ENCODE peak calls at places on chromosome 12, in five cellular contexts. D is fibroblast of the aortic adventitia, W is upper lobe of left lung, V is neural crest cell, E is pancreas. H is an unnamed sample.

GRCh38 chr12:6866163-6866919 is 990 bp upstream of the TPI1 start:
- DNase-seq in D (no peak), W (no peak), V (no peak), E (no peak), H (no peak)

GRCh38 chr12:11658796-11659195 is 9.3 kb downstream of the ETV6 start:
- DNase-seq in D (peak), W (no peak), V (no peak), E (no peak), H (no peak)

GRCh38 chr12:104863549-104863948 is 94.5 kb downstream of the SLC41A2 start:
- DNase-seq in D (peak), W (no peak), V (no peak), E (no peak), H (no peak)

GRCh38 chr12:84950971-84951546 is 38.5 kb upstream of the SLC6A15 start:
- DNase-seq in D (no peak), W (no peak), V (no peak), E (no peak), H (no peak)

GRCh38 chr12:130838284-130838950 is 633 bp downstream of the STX2 start:
- DNase-seq in D (no peak), W (peak), V (peak), E (peak), H (no peak)

GRCh38 chr12:131615316-131616053 is 95.4 kb upstream of the SFSWAP start:
- DNase-seq in D (no peak), W (no peak), V (no peak), E (no peak), H (no peak)

GRCh38 chr12:55933158-55933798 is 2.3 kb downstream of the DGKA start:
- DNase-seq in D (peak), W (peak), V (no peak), E (no peak), H (peak)

GRCh38 chr12:49888461-49889151 is 15.1 kb downstream of the FAIM2 start:
- DNase-seq in D (no peak), W (no peak), V (no peak), E (peak), H (no peak)

GRCh38 chr12:22105542-22105941 is 59.5 kb downstream of the CMAS start:
- DNase-seq in D (no peak), W (no peak), V (no peak), E (no peak), H (no peak)

GRCh38 chr12:105393586-105393985 is 63.1 kb downstream of the C12orf75 start:
- DNase-seq in D (peak), W (no peak), V (no peak), E (no peak), H (no peak)

GRCh38 chr12:87813476-87814234 is 215.5 kb downstream of the C12orf50 start:
- DNase-seq in D (peak), W (no peak), V (no peak), E (no peak), H (no peak)

GRCh38 chr12:96177013-96177412 is 17.2 kb upstream of the ELK3 start:
- DNase-seq in D (peak), W (peak), V (no peak), E (no peak), H (peak)

GRCh38 chr12:111413442-111414086 is 7.8 kb downstream of the SH2B3 start:
- DNase-seq in D (peak), W (no peak), V (no peak), E (no peak), H (no peak)

GRCh38 chr12:115794659-115795081 is 482.8 kb downstream of the MED13L start:
- DNase-seq in D (no peak), W (no peak), V (no peak), E (no peak), H (no peak)

GRCh38 chr12:4119157-4119761 is 154.3 kb upstream of the CCND2 start:
- DNase-seq in D (no peak), W (no peak), V (no peak), E (no peak), H (no peak)

GRCh38 chr12:103680591-103681065 is 93.6 kb downstream of the STAB2 start:
- DNase-seq in D (peak), W (no peak), V (no peak), E (no peak), H (no peak)

GRCh38 chr12:47281667-47282171 is 202.0 kb upstream of the AMIGO2 start:
- DNase-seq in D (peak), W (no peak), V (no peak), E (no peak), H (no peak)

GRCh38 chr12:77087427-77087826 is 22.1 kb upstream of the E2F7 start:
- DNase-seq in D (peak), W (no peak), V (no peak), E (no peak), H (no peak)

GRCh38 chr12:68259318-68259940 is 6.0 kb upstream of the IL22 start:
- DNase-seq in D (peak), W (no peak), V (no peak), E (no peak), H (no peak)

GRCh38 chr12:56884421-56884820 is 49.8 kb downstream of the SDR9C7 start:
- DNase-seq in D (peak), W (no peak), V (no peak), E (no peak), H (no peak)

GRCh38 chr12:69578283-69578682 is 7.0 kb upstream of the CCT2 start:
- DNase-seq in D (no peak), W (no peak), V (no peak), E (no peak), H (no peak)

GRCh38 chr12:129184066-129184695 is 330.9 kb downstream of the GLT1D1 start:
- DNase-seq in D (no peak), W (no peak), V (no peak), E (no peak), H (no peak)

GRCh38 chr12:49763006-49763591 is 21.7 kb downstream of the TMBIM6 start:
- DNase-seq in D (peak), W (peak), V (peak), E (peak), H (peak)

GRCh38 chr12:53051058-53051880 is 1.4 kb downstream of the TNS2 start:
- DNase-seq in D (no peak), W (peak), V (no peak), E (peak), H (no peak)

GRCh38 chr12:92199846-92200576 is 54.4 kb upstream of the BTG1 start:
- DNase-seq in D (peak), W (no peak), V (no peak), E (no peak), H (no peak)

GRCh38 chr12:108198043-108198442 is 69.0 kb downstream of the WSCD2 start:
- DNase-seq in D (no peak), W (no peak), V (no peak), E (no peak), H (no peak)

GRCh38 chr12:113059071-113059595 is 2.6 kb downstream of the DTX1 start:
- DNase-seq in D (no peak), W (no peak), V (no peak), E (no peak), H (no peak)

GRCh38 chr12:49296836-49297694 is 2.1 kb downstream of the PRPH start:
- DNase-seq in D (no peak), W (peak), V (no peak), E (peak), H (no peak)

GRCh38 chr12:30795660-30796507 is 41.1 kb upstream of the CAPRIN2 start:
- DNase-seq in D (peak), W (peak), V (peak), E (peak), H (peak)

GRCh38 chr12:117143008-117143532 is 43.9 kb upstream of the TESC start:
- DNase-seq in D (no peak), W (peak), V (no peak), E (no peak), H (no peak)

GRCh38 chr12:85676816-85677749 is 159.1 kb downstream of the RASSF9 start:
- DNase-seq in D (no peak), W (no peak), V (no peak), E (no peak), H (no peak)

GRCh38 chr12:26034371-26035142 is 76.1 kb downstream of the RASSF8 start:
- DNase-seq in D (peak), W (no peak), V (no peak), E (no peak), H (no peak)

GRCh38 chr12:80596509-80596908 is 110.9 kb upstream of the MYF6 start:
- DNase-seq in D (no peak), W (no peak), V (no peak), E (no peak), H (no peak)

GRCh38 chr12:80593766-80594165 is 113.7 kb upstream of the MYF6 start:
- DNase-seq in D (peak), W (no peak), V (no peak), E (no peak), H (no peak)

GRCh38 chr12:80602455-80602854 is 105.0 kb upstream of the MYF6 start:
- DNase-seq in D (no peak), W (no peak), V (no peak), E (no peak), H (no peak)

DNA sequence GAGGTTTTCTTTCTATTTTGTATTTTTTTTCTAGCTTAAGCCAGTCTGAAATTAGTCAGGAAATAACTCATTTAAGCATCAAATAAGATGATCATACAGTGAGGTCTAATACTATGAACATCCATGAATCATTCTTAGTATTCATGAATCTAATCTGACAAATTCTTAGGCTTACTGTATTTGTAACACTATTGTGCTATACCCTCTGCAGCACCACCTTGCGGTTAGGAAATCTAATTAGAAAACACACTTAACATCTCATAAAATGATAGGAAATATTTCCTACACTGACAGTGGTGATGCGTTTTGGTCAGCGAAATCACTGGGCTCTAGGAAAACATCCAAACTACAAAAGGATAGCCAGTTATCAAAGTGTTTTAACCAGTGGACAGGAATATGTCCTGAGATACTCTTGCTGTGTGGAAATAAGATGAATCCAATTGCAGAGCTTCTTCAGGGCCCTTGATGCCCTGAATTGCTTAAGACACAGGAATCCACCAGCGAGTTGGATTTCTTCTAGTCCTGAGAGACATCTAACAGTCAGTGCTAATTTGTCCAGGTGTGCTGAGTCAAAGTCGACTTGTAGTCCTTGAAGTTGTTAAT is 109.3 kb upstream of the MYF6 start:
- DNase-seq in D (peak), W (no peak), V (no peak), E (no peak), H (no peak)
- TF ChIP-seq CTCF in D (peak), W (no peak), V (peak), E (no peak), H (no peak)

DNA sequence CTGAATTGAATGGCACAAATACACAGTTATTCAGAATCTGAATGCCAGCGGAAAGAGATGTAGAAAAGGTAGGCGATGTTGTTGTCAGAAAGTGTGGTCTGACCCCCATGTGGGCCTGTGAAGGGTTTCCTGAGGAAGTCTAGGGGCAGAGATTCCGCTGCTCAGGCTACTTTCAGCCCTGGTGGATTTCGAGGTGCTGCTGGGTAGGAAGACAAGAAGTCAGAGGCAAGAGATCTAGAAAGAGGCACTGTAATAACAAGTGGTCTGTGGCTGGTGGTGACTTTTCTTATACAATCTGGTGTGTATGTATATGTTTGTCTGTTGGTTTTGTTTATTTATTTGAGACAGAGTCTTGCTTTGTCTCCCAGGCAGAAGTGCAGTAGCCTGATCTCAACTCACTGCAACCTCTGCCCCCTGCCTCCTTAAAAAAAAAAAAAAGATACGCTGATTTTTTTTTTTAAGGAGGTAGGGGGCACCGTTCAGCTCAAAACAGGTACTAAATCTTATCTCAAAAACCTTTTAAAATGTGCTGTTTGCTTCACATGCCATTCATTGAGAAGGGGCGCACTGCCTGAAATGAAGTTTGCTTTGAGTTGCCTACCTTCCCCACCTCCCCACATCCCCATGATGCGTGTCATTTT is 27.1 kb upstream of the MANSC4 start:
- DNase-seq in D (no peak), W (no peak), V (no peak), E (no peak), H (no peak)
- TF ChIP-seq CTCF in D (no peak), W (no peak), V (no peak), E (no peak), H (no peak)

GRCh38 chr12:19507823-19508222 is 68.5 kb downstream of the AEBP2 start:
- DNase-seq in D (peak), W (no peak), V (no peak), E (no peak), H (no peak)
- TF ChIP-seq CTCF in D (peak), W (no peak), V (no peak), E (no peak), H (no peak)

DNA sequence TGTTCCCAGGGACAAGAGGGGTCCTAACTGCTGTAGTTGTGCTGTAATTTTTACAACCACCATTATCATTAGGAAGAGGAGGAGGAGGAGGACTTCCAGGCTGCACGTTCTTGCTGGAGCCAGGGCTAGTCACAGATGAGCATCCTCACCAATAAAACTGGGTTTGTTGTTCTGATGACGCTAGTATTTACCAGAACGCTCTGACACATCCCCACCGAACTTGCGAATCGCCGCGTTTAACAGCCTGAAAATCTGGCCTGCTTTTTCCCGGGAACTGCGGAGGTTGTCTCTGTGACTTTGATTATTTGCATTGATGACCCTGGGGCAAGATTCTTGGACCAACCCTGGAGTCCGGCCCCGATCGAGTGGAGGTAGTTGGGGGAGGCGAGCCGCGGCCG is 10.2 kb downstream of the TBX5 start:
- DNase-seq in D (no peak), W (no peak), V (no peak), E (no peak), H (no peak)
- TF ChIP-seq CTCF in D (no peak), W (no peak), V (no peak), E (no peak), H (no peak)

DNA sequence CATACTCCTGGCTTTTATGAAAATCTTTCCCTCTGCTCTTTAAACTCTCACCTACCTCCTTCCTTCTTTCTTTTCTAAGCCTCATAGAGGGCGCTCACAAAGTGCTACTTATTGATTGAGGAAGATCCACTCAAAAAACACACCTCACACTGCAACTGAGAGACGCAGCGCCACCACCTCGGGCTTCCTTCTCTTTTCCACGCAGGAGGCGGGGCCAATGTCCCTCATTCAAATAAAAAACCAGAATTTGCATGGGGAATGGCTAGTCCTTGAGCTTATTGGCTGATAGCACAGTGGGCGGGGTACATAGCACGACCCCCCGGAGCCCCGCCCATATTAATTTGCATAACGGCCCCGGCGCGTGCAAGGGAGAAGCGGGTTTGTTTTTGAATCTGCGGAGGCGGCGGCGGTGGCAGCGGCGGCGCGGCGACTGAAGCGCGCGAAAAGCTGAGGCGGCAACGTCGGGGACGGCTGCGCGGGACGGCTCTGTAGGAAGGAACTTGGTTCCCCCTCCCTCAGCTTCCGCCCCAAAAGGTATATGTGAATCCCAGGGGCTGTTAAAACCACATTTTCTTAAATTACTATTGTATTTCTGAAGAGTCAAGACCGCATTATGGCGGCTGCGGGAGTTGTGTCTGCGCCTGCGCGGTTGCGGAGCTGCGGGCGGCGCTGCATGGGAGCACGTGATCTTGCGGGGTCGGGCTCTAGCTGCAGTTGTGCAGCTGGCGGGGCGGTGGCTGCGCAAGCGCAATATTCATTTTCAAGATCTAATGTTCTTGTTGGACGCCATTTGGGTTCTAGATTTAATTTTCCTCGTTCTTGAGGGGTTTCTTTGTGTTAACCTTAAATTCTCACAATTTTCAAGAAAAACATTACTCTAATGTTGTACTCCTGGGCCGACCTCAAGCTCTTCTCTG is at the start of gene ATF7IP:
- DNase-seq in D (peak), W (peak), V (peak), E (peak), H (peak)
- TF ChIP-seq CTCF in D (peak), W (peak), V (peak), E (no peak), H (no peak)